ENCODE peak calls at places on chromosomes 3 and 15, in six cellular contexts. M is IMR-90, P is neuronal stem cell, B is H9, T is mesenchymal stem cell, D is trophoblast cell. J is an unnamed sample.

GRCh38 chr3:126936853-126937395 is 46.0 kb upstream of the PLXNA1 start:
- DNase-seq in M (no peak), P (no peak), B (no peak), T (no peak), D (no peak), J (no peak)

GRCh38 chr15:52649686-52650085 is 29.5 kb downstream of the ATOSA start:
- DNase-seq in M (no peak), P (no peak), B (no peak), T (no peak), D (no peak), J (no peak)

GRCh38 chr3:99846472-99846871 is 28.8 kb downstream of the CMSS1 start:
- DNase-seq in M (peak; percentile 47), P (no peak), B (no peak), T (peak; percentile 91), D (no peak), J (no peak)

GRCh38 chr15:48177875-48178611 is at the start of gene MYEF2:
- DNase-seq in M (peak; percentile 67), P (peak; percentile 80), B (peak; percentile 94), T (peak; percentile 78), D (peak; percentile 3), J (peak; percentile 68)

GRCh38 chr3:103319912-103320311 is 885.1 kb downstream of the ZPLD1 start:
- DNase-seq in M (no peak), P (no peak), B (no peak), T (no peak), D (no peak), J (no peak)

GRCh38 chr3:143120716-143121239 is 1.2 kb downstream of the CHST2 start:
- DNase-seq in M (peak; percentile 26), P (peak; percentile 32), B (peak; percentile 45), T (peak; percentile 61), D (peak; percentile 68), J (peak; percentile 66)

GRCh38 chr3:99624536-99625236 is 13.7 kb upstream of the COL8A1 start:
- DNase-seq in M (no peak), P (no peak), B (no peak), T (no peak), D (no peak), J (no peak)

GRCh38 chr3:125593991-125594574 is 1.2 kb downstream of the OSBPL11 start:
- DNase-seq in M (no peak), P (no peak), B (no peak), T (peak; percentile 38), D (peak; percentile 47), J (no peak)

GRCh38 chr3:82137050-82137449 is 375.6 kb upstream of the GBE1 start:
- DNase-seq in M (no peak), P (no peak), B (no peak), T (no peak), D (no peak), J (no peak)

GRCh38 chr3:71710906-71711494 is 14.2 kb downstream of the EIF4E3 start:
- DNase-seq in M (peak; percentile 66), P (peak; percentile 26), B (no peak), T (peak; percentile 70), D (no peak), J (no peak)

GRCh38 chr3:157145566-157145965 is 14.4 kb downstream of the CCNL1 start:
- DNase-seq in M (no peak), P (no peak), B (no peak), T (peak; percentile 71), D (no peak), J (no peak)

GRCh38 chr3:89046661-89047060 is 60.8 kb upstream of the EPHA3 start:
- DNase-seq in M (no peak), P (no peak), B (no peak), T (no peak), D (no peak), J (no peak)

GRCh38 chr3:12300137-12300536 is 11.3 kb downstream of the PPARG start:
- DNase-seq in M (no peak), P (no peak), B (no peak), T (no peak), D (no peak), J (no peak)

GRCh38 chr3:82558081-82558480 is 796.6 kb upstream of the GBE1 start:
- DNase-seq in M (no peak), P (no peak), B (no peak), T (no peak), D (no peak), J (no peak)

GRCh38 chr15:45372032-45372995 is 6.0 kb downstream of the GATM start:
- DNase-seq in M (no peak), P (no peak), B (no peak), T (no peak), D (no peak), J (no peak)

GRCh38 chr15:31300208-31300661 is 26.4 kb upstream of the KLF13 start:
- DNase-seq in M (no peak), P (no peak), B (no peak), T (no peak), D (no peak), J (no peak)

GRCh38 chr3:45677045-45677436 is 12.2 kb upstream of the SACM1L start:
- DNase-seq in M (peak; percentile 66), P (no peak), B (no peak), T (peak; percentile 87), D (peak; percentile 88), J (no peak)

GRCh38 chr3:1118074-1118473 is 25.2 kb downstream of the CNTN6 start:
- DNase-seq in M (no peak), P (no peak), B (no peak), T (peak; percentile 2), D (peak; percentile 0), J (no peak)

GRCh38 chr15:40328176-40328575 is 4.7 kb downstream of the INAFM2 start:
- DNase-seq in M (peak; percentile 74), P (no peak), B (no peak), T (peak; percentile 84), D (no peak), J (no peak)

GRCh38 chr3:64748244-64748894 is 60.6 kb upstream of the ADAMTS9 start:
- DNase-seq in M (no peak), P (no peak), B (peak; percentile 51), T (no peak), D (no peak), J (peak; percentile 46)

GRCh38 chr3:183988216-183988790 is 29.4 kb downstream of the ABCC5 start:
- DNase-seq in M (peak; percentile 90), P (no peak), B (no peak), T (peak; percentile 80), D (no peak), J (no peak)

GRCh38 chr15:68234060-68234459 is 4.5 kb upstream of the CLN6 start:
- DNase-seq in M (peak; percentile 33), P (no peak), B (no peak), T (peak; percentile 20), D (no peak), J (no peak)
- H3K14ac ChIP-seq in M (peak overlapping the region; percentile 63), P (no peak overlapping the region), B (no peak overlapping the region), T (no peak overlapping the region), D (no peak overlapping the region), J (no peak overlapping the region)

GRCh38 chr15:87971076-87971475 is 285.5 kb downstream of the NTRK3 start:
- DNase-seq in M (no peak), P (no peak), B (no peak), T (no peak), D (no peak), J (no peak)
- H3K14ac ChIP-seq in M (no peak overlapping the region), P (no peak overlapping the region), B (no peak overlapping the region), T (no peak overlapping the region), D (no peak overlapping the region), J (no peak overlapping the region)

GRCh38 chr3:171432548-171432947 is 27.7 kb downstream of the TNIK start:
- DNase-seq in M (no peak), P (no peak), B (no peak), T (no peak), D (no peak), J (no peak)
- H3K14ac ChIP-seq in M (no peak overlapping the region), P (no peak overlapping the region), B (no peak overlapping the region), T (no peak overlapping the region), D (no peak overlapping the region), J (no peak overlapping the region)

DNA sequence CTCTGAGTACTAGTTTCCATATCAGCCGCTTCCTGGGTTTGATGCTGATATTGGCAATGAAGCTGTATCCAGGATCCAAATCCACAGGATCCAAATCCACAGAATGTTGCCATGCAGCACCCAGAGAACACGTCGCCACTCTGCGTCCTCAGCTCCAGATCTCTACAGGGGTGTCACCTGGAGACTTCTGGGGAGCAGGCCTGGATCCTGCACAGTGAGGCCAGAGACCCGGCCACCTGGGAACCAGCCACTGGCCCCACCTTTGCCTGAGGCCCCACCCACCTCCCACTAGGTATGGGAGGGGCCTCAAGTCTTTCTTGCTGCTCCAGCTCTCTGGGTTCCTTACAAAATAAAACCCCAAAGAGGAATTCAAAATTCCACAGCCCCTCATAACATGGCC is 123.9 kb downstream of the LRRK1 start:
- DNase-seq in M (no peak), P (no peak), B (peak; percentile 29), T (no peak), D (no peak), J (peak; percentile 44)
- H3K14ac ChIP-seq in M (no peak overlapping the region), P (no peak overlapping the region), B (no peak overlapping the region), T (no peak overlapping the region), D (no peak overlapping the region), J (no peak overlapping the region)

GRCh38 chr15:91238664-91239428 is 138.8 kb downstream of the SV2B start:
- DNase-seq in M (no peak), P (no peak), B (no peak), T (no peak), D (no peak), J (no peak)
- H3K14ac ChIP-seq in M (no peak overlapping the region), P (no peak overlapping the region), B (no peak overlapping the region), T (no peak overlapping the region), D (no peak overlapping the region), J (no peak overlapping the region)

DNA sequence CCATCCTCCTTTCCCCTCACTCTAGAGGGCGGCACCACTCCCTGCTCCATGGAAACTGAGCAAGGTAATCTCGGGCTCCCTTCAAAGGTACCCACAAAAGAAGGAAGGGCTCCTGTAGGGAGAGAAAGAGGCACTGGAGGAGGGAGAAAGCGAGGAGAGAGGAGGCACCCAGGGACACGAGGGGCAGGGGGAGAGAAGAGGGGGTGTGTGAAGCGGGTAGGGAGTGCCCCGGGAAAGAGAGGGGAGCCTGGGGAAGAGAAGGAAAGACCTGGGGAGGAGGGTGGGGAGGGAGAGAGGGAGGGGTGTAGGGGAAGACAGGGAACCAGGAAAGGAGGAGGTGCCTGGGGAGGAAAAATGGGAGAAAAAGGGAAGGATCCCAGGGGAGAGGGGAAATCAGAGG is 523 bp downstream of the VILL start:
- DNase-seq in M (no peak), P (no peak), B (no peak), T (no peak), D (no peak), J (no peak)
- H3K14ac ChIP-seq in M (no peak overlapping the region), P (no peak overlapping the region), B (no peak overlapping the region), T (no peak overlapping the region), D (no peak overlapping the region), J (no peak overlapping the region)